ENCODE peak calls at places on chromosomes 12 and 14, in ten cellular contexts. D, P, H, M, B, A, U, J, W and G are unnamed samples.

GRCh38 chr14:71966528-71966927 is 34.3 kb downstream of the RGS6 start:
- DNase-seq in D (no peak), P (no peak), H (no peak), M (no peak), B (no peak), A (no peak), U (no peak), J (no peak), W (no peak), G (no peak)

GRCh38 chr12:42284876-42285275 is 41.0 kb downstream of the ZCRB1 start:
- DNase-seq in D (no peak), P (peak; percentile 34), H (peak; percentile 44), M (no peak), B (no peak), A (peak; percentile 3), U (no peak), J (no peak), W (no peak), G (peak; percentile 5)

GRCh38 chr14:97143456-97143855 is 346.3 kb downstream of the VRK1 start:
- DNase-seq in D (no peak), P (no peak), H (no peak), M (no peak), B (no peak), A (no peak), U (no peak), J (no peak), W (no peak), G (no peak)

GRCh38 chr12:18217981-18218380 is 43.3 kb upstream of the PIK3C2G start:
- DNase-seq in D (no peak), P (peak; percentile 0), H (no peak), M (no peak), B (peak; percentile 19), A (peak; percentile 43), U (no peak), J (no peak), W (no peak), G (peak; percentile 10)

GRCh38 chr12:128052341-128052740 is 214.6 kb upstream of the TMEM132C start:
- DNase-seq in D (no peak), P (no peak), H (peak; percentile 1), M (no peak), B (no peak), A (no peak), U (no peak), J (no peak), W (no peak), G (no peak)

GRCh38 chr14:37453985-37454384 is 141.1 kb downstream of the FOXA1 start:
- DNase-seq in D (no peak), P (no peak), H (no peak), M (no peak), B (no peak), A (no peak), U (no peak), J (no peak), W (no peak), G (no peak)

GRCh38 chr14:77245820-77246219 is 25.2 kb downstream of the NGB start:
- DNase-seq in D (no peak), P (no peak), H (no peak), M (no peak), B (no peak), A (no peak), U (no peak), J (no peak), W (no peak), G (no peak)

GRCh38 chr12:122659579-122659978 is 43.6 kb downstream of the HCAR2 start:
- DNase-seq in D (peak; percentile 46), P (no peak), H (no peak), M (no peak), B (no peak), A (no peak), U (peak; percentile 55), J (no peak), W (peak; percentile 60), G (no peak)

GRCh38 chr14:77347746-77348145 is 26.9 kb downstream of the GSTZ1 start:
- DNase-seq in D (no peak), P (no peak), H (peak; percentile 28), M (no peak), B (no peak), A (no peak), U (no peak), J (no peak), W (peak; percentile 67), G (no peak)

GRCh38 chr12:74899031-74899829 is 310.4 kb downstream of the KCNC2 start:
- DNase-seq in D (no peak), P (no peak), H (no peak), M (no peak), B (no peak), A (no peak), U (no peak), J (no peak), W (peak; percentile 19), G (peak; percentile 35)

GRCh38 chr14:32578181-32578580 is 249.1 kb downstream of the AKAP6 start:
- DNase-seq in D (no peak), P (no peak), H (no peak), M (no peak), B (no peak), A (no peak), U (no peak), J (no peak), W (no peak), G (no peak)
- TF ChIP-seq CTCF in D (no peak), P (no peak), H (no peak), M (no peak), B (no peak), A (no peak), U (no peak), J (no peak), W (no peak), G (no peak)

GRCh38 chr14:60655898-60656754 is 6.8 kb upstream of the SIX1 start:
- DNase-seq in D (no peak), P (peak; percentile 25), H (no peak), M (no peak), B (no peak), A (no peak), U (no peak), J (no peak), W (no peak), G (no peak)
- H3K4me3 ChIP-seq in D (peak overlapping the region; percentile 56), P (no peak overlapping the region), H (no peak overlapping the region), M (peak overlapping the region; percentile 56), B (peak overlapping the region; percentile 73), A (no peak overlapping the region), U (no peak overlapping the region), J (peak overlapping the region; percentile 66), W (peak overlapping the region; percentile 78), G (peak overlapping the region; percentile 75)

DNA sequence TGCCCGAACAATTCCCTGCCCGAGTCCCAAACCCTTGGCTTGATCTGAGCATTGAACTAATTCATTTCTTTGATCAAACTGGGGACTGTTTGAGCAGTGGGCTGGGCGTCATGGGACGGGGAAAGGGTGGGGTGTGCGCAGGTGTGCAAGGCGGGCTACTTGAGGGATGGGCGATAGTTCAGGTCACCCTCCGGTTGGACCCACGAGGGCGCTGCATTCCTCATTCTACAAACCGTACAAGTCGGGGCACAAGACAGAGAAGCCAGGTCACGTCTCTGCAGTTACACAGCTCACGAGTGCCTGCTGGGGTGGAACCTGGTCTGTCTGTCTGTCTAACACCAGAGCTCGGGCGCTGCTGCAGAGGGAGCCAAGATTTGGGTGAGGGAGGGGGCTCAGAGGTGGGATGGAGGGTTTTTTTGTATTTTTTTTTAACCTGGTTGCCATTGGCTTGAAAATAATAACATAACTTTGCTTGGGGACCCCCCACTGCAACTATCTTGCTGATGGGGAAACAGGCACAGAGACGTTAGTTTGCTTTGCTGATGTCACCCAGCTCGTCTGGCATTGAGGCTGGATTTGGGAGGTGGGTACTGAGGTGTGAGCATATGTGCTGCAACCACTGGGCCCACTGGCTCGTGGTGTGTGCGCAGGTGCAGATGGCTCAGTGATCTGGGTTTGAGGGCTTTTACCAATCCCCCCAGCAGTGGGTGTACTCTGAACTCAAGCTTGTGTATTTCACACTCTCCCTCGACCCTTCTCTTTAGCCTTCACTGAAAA is 7.6 kb upstream of the RTL1 start:
- DNase-seq in D (no peak), P (no peak), H (no peak), M (no peak), B (no peak), A (no peak), U (no peak), J (no peak), W (no peak), G (no peak)
- TF ChIP-seq CTCF in D (no peak), P (no peak), H (no peak), M (no peak), B (no peak), A (no peak), U (no peak), J (no peak), W (no peak), G (no peak)

DNA sequence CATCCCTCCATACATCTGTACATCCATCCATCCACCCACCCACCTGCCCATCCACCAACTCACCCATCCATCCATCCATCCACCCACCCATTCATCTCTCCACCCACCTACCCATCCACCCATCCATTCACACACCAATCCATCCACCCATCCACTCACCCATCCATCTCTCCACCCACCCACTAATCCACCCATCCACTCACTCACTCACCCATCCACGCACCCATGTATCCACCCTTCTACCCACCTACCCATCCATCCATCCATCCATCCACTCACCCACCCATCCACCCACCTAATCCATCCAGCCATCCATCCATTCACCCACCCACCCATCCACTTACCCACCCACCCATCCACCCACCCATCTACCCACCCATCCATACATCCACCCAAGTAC is 16.2 kb downstream of the GALNT9 start:
- DNase-seq in D (no peak), P (no peak), H (no peak), M (no peak), B (no peak), A (no peak), U (no peak), J (no peak), W (no peak), G (no peak)
- H3K4me3 ChIP-seq in D (no peak overlapping the region), P (no peak overlapping the region), H (no peak overlapping the region), M (no peak overlapping the region), B (no peak overlapping the region), A (no peak overlapping the region), U (no peak overlapping the region), J (no peak overlapping the region), W (no peak overlapping the region), G (no peak overlapping the region)

DNA sequence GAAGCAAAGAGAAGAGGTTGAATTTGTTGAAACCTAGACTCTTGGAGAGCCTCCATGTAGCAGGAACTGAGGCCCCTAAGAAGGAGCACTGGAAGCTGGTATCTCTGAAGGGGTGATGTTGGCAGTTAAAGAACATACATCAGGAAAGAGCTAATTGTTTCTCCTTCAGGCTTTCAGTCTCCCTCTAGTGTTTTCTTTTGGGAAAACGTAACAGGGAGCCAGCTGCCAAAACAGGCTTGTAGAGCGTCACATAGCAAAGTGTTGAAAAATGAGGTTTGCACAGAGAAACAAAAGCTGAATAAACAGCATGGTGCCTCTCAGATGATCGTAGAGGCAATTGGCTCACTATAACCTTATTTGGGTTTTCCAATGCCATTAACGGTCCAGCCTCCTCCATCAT is 46.9 kb upstream of the CAND1 start:
- DNase-seq in D (no peak), P (peak; percentile 10), H (peak; percentile 65), M (no peak), B (no peak), A (peak; percentile 25), U (no peak), J (no peak), W (peak; percentile 18), G (no peak)
- TF ChIP-seq CTCF in D (peak; percentile 27), P (peak; percentile 18), H (peak; percentile 63), M (no peak), B (peak; percentile 40), A (peak; percentile 28), U (peak; percentile 33), J (no peak), W (peak; percentile 47), G (peak; percentile 65)

GRCh38 chr14:60514378-60515243 is 5.7 kb downstream of the SIX6 start:
- DNase-seq in D (peak; percentile 11), P (no peak), H (no peak), M (no peak), B (no peak), A (peak; percentile 47), U (no peak), J (no peak), W (no peak), G (peak; percentile 5)
- H3K4me3 ChIP-seq in D (peak overlapping the region; percentile 27), P (peak overlapping the region; percentile 39), H (peak overlapping the region; percentile 34), M (peak overlapping the region; percentile 27), B (peak overlapping the region; percentile 27), A (peak overlapping the region; percentile 48), U (no peak overlapping the region), J (peak overlapping the region; percentile 49), W (peak overlapping the region; percentile 52), G (peak overlapping the region; percentile 47)